ENCODE peak calls at places on chromosomes 6 and 20, in four cellular contexts. X, H, C and O are unnamed samples.

GRCh38 chr6:52663935-52664184 is 7.1 kb upstream of the TMEM14A start:
- DNase-seq in X (no peak), H (no peak), C (no peak), O (no peak)

GRCh38 chr6:139027620-139028182 is 844 bp upstream of the ABRACL start:
- DNase-seq in X (peak), H (peak), C (peak), O (peak)

GRCh38 chr6:45679163-45679562 is 301.4 kb upstream of the SUPT3H start:
- DNase-seq in X (no peak), H (no peak), C (no peak), O (no peak)

GRCh38 chr6:157798851-157799250 is 24.2 kb upstream of the SNX9 start:
- DNase-seq in X (no peak), H (no peak), C (no peak), O (no peak)

GRCh38 chr6:20953019-20953418 is 418.8 kb downstream of the CDKAL1 start:
- DNase-seq in X (peak), H (no peak), C (no peak), O (no peak)

GRCh38 chr20:62979876-62980373 is 26.8 kb downstream of the BHLHE23 start:
- DNase-seq in X (no peak), H (no peak), C (no peak), O (no peak)

GRCh38 chr6:1864496-1864895 is 254.8 kb downstream of the FOXC1 start:
- DNase-seq in X (no peak), H (peak), C (no peak), O (no peak)

GRCh38 chr6:140546640-140547039 is 1172.2 kb upstream of the CITED2 start:
- DNase-seq in X (no peak), H (no peak), C (no peak), O (no peak)

GRCh38 chr6:18242062-18242851 is 22.1 kb downstream of the DEK start:
- DNase-seq in X (no peak), H (peak), C (no peak), O (no peak)

GRCh38 chr6:42787018-42787611 is 5.3 kb downstream of the BICRAL start:
- DNase-seq in X (no peak), H (no peak), C (no peak), O (no peak)

GRCh38 chr20:44501448-44501847 is 20.4 kb downstream of the SERINC3 start:
- DNase-seq in X (no peak), H (no peak), C (no peak), O (no peak)

GRCh38 chr20:10709916-10710315 is 36.1 kb upstream of the JAG1 start:
- DNase-seq in X (no peak), H (no peak), C (no peak), O (no peak)

GRCh38 chr6:6494677-6495076 is 93.8 kb upstream of the LY86 start:
- DNase-seq in X (peak), H (peak), C (no peak), O (peak)

GRCh38 chr6:133340557-133340956 is 99.4 kb downstream of the EYA4 start:
- DNase-seq in X (no peak), H (no peak), C (no peak), O (no peak)

GRCh38 chr6:2763345-2763841 is 1.8 kb upstream of the WRNIP1 start:
- DNase-seq in X (no peak), H (no peak), C (no peak), O (no peak)

GRCh38 chr6:138517635-138518034 is 18.3 kb upstream of the NHSL1 start:
- DNase-seq in X (no peak), H (peak), C (no peak), O (peak)

GRCh38 chr20:19056909-19057308 is 155.5 kb upstream of the SLC24A3 start:
- DNase-seq in X (no peak), H (no peak), C (no peak), O (no peak)